ENCODE peak calls at places on chromosomes 12 and 14, in seven cellular contexts. S is heart right ventricle, Q is BJ, I is stomach, L is transverse colon, H is endothelial cell, X is glutamatergic neuron. Z is an unnamed sample.

GRCh38 chr14:64549805-64550538 is at the start of gene PPP1R36:
- DNase-seq in S (no peak), Q (no peak), I (peak; percentile 69), L (peak; percentile 81), H (peak; percentile 33), X (peak; percentile 64), Z (peak; percentile 38)

GRCh38 chr14:61491224-61491623 is 169.8 kb downstream of the PRKCH start:
- DNase-seq in S (no peak), Q (no peak), I (no peak), L (no peak), H (no peak), X (no peak), Z (peak; percentile 24)

GRCh38 chr12:113879658-113880057 is 86.5 kb downstream of the RBM19 start:
- DNase-seq in S (no peak), Q (no peak), I (no peak), L (no peak), H (no peak), X (no peak), Z (no peak)

GRCh38 chr14:101123639-101124525 is 220.4 kb upstream of the RTL1 start:
- DNase-seq in S (no peak), Q (no peak), I (peak; percentile 17), L (no peak), H (no peak), X (no peak), Z (no peak)

GRCh38 chr12:125071456-125071855 is 6.2 kb downstream of the AACS start:
- DNase-seq in S (no peak), Q (no peak), I (no peak), L (no peak), H (no peak), X (no peak), Z (no peak)

GRCh38 chr12:115210533-115211252 is 526.7 kb upstream of the TBX3 start:
- DNase-seq in S (no peak), Q (no peak), I (no peak), L (no peak), H (no peak), X (no peak), Z (no peak)

GRCh38 chr12:125330645-125331341 is 265.6 kb downstream of the AACS start:
- DNase-seq in S (peak; percentile 51), Q (no peak), I (peak; percentile 63), L (peak; percentile 74), H (peak; percentile 95), X (peak; percentile 97), Z (peak; percentile 92)

GRCh38 chr12:43094886-43095285 is 457.1 kb downstream of the ADAMTS20 start:
- DNase-seq in S (no peak), Q (no peak), I (no peak), L (no peak), H (no peak), X (no peak), Z (no peak)

GRCh38 chr14:102050625-102051024 is 36.2 kb downstream of the HSP90AA1 start:
- DNase-seq in S (no peak), Q (peak; percentile 85), I (no peak), L (no peak), H (no peak), X (no peak), Z (no peak)

GRCh38 chr12:69036533-69036932 is 103.6 kb upstream of the CPM start:
- DNase-seq in S (no peak), Q (no peak), I (no peak), L (no peak), H (no peak), X (no peak), Z (no peak)

GRCh38 chr14:104893435-104894207 is 28.6 kb downstream of the CEP170B start:
- DNase-seq in S (peak; percentile 8), Q (no peak), I (peak; percentile 25), L (peak; percentile 19), H (peak; percentile 3), X (peak; percentile 19), Z (no peak)

GRCh38 chr12:389138-390096 is at the start of gene KDM5A:
- DNase-seq in S (peak; percentile 93), Q (peak; percentile 41), I (peak; percentile 92), L (peak; percentile 94), H (peak; percentile 91), X (peak; percentile 91), Z (peak; percentile 89)

GRCh38 chr12:105455250-105455649 is 124.8 kb downstream of the C12orf75 start:
- DNase-seq in S (no peak), Q (no peak), I (no peak), L (no peak), H (no peak), X (no peak), Z (no peak)

GRCh38 chr12:115377781-115378180 is 693.8 kb upstream of the TBX3 start:
- DNase-seq in S (no peak), Q (no peak), I (no peak), L (no peak), H (no peak), X (no peak), Z (no peak)

GRCh38 chr14:21299562-21300130 is 19.8 kb downstream of the RPGRIP1 start:
- DNase-seq in S (no peak), Q (no peak), I (no peak), L (no peak), H (no peak), X (no peak), Z (no peak)

GRCh38 chr14:21298358-21298757 is 18.5 kb downstream of the RPGRIP1 start:
- DNase-seq in S (no peak), Q (no peak), I (no peak), L (no peak), H (no peak), X (no peak), Z (no peak)

GRCh38 chr14:21302013-21302857 is 22.4 kb downstream of the RPGRIP1 start:
- DNase-seq in S (no peak), Q (no peak), I (no peak), L (no peak), H (no peak), X (no peak), Z (no peak)

DNA sequence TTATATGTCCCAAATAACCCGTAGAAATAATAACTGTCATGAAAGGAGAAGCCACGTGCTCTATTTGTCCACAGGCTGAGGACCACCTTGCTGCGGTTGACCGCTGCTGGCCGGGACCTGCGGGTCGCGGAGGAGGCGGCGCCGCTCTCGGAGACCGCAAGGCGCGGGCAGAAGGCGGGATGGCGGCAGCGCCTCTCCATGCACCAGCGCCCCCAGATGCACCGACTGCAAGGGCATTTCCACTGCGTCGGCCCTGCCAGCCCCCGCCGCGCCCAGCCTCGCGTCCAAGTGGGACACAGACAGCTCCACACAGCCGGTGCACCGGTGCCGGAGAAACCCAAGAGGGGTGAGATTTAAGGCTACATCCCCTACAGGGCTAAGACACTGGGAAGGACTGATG is 21.0 kb downstream of the RPGRIP1 start:
- DNase-seq in S (peak; percentile 10), Q (no peak), I (peak; percentile 29), L (peak; percentile 48), H (peak; percentile 41), X (peak; percentile 63), Z (peak; percentile 47)
- TF ChIP-seq CTCF in S (no peak), Q (no peak), I (no peak), L (no peak), H (no peak), X (no peak), Z (no peak)

DNA sequence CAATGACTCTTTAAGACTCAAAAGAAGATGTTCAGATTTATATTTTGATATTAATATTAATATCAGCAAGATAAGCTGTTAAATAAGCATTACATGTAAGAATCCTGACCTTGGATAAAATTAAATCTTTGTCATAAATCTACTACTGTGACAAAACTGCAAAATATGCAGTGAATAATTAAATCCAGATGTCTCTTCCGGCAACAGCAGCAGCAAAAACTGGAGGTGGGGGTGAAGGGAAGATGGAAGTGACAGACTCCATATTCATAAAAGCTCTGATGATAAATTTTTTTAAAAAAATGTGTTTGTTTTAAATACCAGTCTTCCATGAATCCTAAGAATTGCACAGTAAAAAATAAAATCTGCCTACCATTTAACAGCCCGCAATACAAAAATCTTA is 478.4 kb downstream of the DIO2 start:
- DNase-seq in S (no peak), Q (peak; percentile 39), I (no peak), L (no peak), H (no peak), X (no peak), Z (no peak)
- TF ChIP-seq CTCF in S (no peak), Q (no peak), I (no peak), L (no peak), H (no peak), X (no peak), Z (no peak)

GRCh38 chr12:8504351-8504750 is 9.0 kb upstream of the CLEC4D start:
- DNase-seq in S (no peak), Q (no peak), I (no peak), L (no peak), H (no peak), X (no peak), Z (no peak)

GRCh38 chr12:8501720-8502119 is 11.6 kb upstream of the CLEC4D start:
- DNase-seq in S (no peak), Q (no peak), I (no peak), L (no peak), H (no peak), X (no peak), Z (no peak)

GRCh38 chr12:8499616-8500015 is 13.7 kb upstream of the CLEC4D start:
- DNase-seq in S (no peak), Q (no peak), I (no peak), L (no peak), H (no peak), X (no peak), Z (no peak)
- TF ChIP-seq CTCF in S (no peak), Q (no peak), I (no peak), L (no peak), H (no peak), X (no peak), Z (no peak)

GRCh38 chr12:27619308-27619707 is 76.9 kb upstream of the REP15 start:
- DNase-seq in S (no peak), Q (peak; percentile 51), I (no peak), L (no peak), H (no peak), X (no peak), Z (no peak)

GRCh38 chr12:27623645-27624044 is 72.6 kb upstream of the REP15 start:
- DNase-seq in S (no peak), Q (no peak), I (no peak), L (no peak), H (no peak), X (no peak), Z (no peak)

GRCh38 chr12:27618836-27619235 is 77.4 kb upstream of the REP15 start:
- DNase-seq in S (no peak), Q (no peak), I (no peak), L (no peak), H (no peak), X (no peak), Z (no peak)

GRCh38 chr12:27622436-27623185 is 73.6 kb upstream of the REP15 start:
- DNase-seq in S (no peak), Q (no peak), I (no peak), L (no peak), H (no peak), X (no peak), Z (no peak)

GRCh38 chr12:27620121-27620520 is 76.1 kb upstream of the REP15 start:
- DNase-seq in S (no peak), Q (no peak), I (no peak), L (no peak), H (no peak), X (no peak), Z (no peak)
- TF ChIP-seq CTCF in S (no peak), Q (no peak), I (no peak), L (no peak), H (no peak), X (no peak), Z (no peak)

GRCh38 chr12:14364583-14365271 is 755 bp upstream of the ATF7IP start:
- DNase-seq in S (no peak), Q (no peak), I (no peak), L (no peak), H (no peak), X (no peak), Z (no peak)
- TF ChIP-seq CTCF in S (no peak), Q (no peak), I (no peak), L (no peak), H (no peak), X (no peak), Z (no peak)

Z was measured in Calu3.